ENCODE peak calls at places on chromosomes 7 and 10, in six cellular contexts. N is mucosa of descending colon; I is lung; V is GM12878; U is CD8-positive, alpha-beta T cell; P is hepatocyte. K is an unnamed sample.

GRCh38 chr7:115043605-115044004 is 121.7 kb downstream of the MDFIC start:
- DNase-seq in N (no peak), I (no peak), V (no peak), U (no peak), P (no peak), K (no peak)

GRCh38 chr7:102222445-102222844 is 64.2 kb upstream of the SH2B2 start:
- DNase-seq in N (no peak), I (no peak), V (no peak), U (no peak), P (no peak), K (no peak)

GRCh38 chr10:96995851-96996250 is 163.8 kb downstream of the LCOR start:
- DNase-seq in N (no peak), I (no peak), V (no peak), U (no peak), P (no peak), K (no peak)

GRCh38 chr10:92640110-92640509 is 47.2 kb downstream of the KIF11 start:
- DNase-seq in N (no peak), I (no peak), V (no peak), U (no peak), P (no peak), K (no peak)

GRCh38 chr7:27188666-27189559 is 3.9 kb upstream of the HOXA11 start:
- DNase-seq in N (peak; percentile 73), I (no peak), V (no peak), U (peak; percentile 52), P (no peak), K (no peak)

GRCh38 chr7:105648561-105649401 is 67.5 kb upstream of the EFCAB10 start:
- DNase-seq in N (no peak), I (no peak), V (no peak), U (no peak), P (peak; percentile 48), K (no peak)

GRCh38 chr10:14181197-14181936 is 149.4 kb downstream of the FRMD4A start:
- DNase-seq in N (no peak), I (no peak), V (no peak), U (no peak), P (no peak), K (no peak)

GRCh38 chr7:73633323-73633722 is 9.0 kb upstream of the MLXIPL start:
- DNase-seq in N (no peak), I (no peak), V (no peak), U (no peak), P (no peak), K (no peak)

GRCh38 chr7:109377076-109377884 is 807.6 kb downstream of the DNAJB9 start:
- DNase-seq in N (no peak), I (no peak), V (no peak), U (no peak), P (no peak), K (no peak)

GRCh38 chr10:128859738-128860386 is 607.2 kb upstream of the MGMT start:
- DNase-seq in N (no peak), I (peak; percentile 31), V (no peak), U (no peak), P (peak; percentile 44), K (no peak)

GRCh38 chr7:155486783-155487508 is 29.0 kb downstream of the EN2 start:
- DNase-seq in N (no peak), I (no peak), V (no peak), U (no peak), P (no peak), K (no peak)

GRCh38 chr10:43094091-43094484 is 17.2 kb downstream of the RET start:
- DNase-seq in N (no peak), I (no peak), V (no peak), U (no peak), P (no peak), K (no peak)

GRCh38 chr10:130207205-130207604 is 71.0 kb downstream of the GLRX3 start:
- DNase-seq in N (no peak), I (no peak), V (no peak), U (no peak), P (no peak), K (no peak)

GRCh38 chr10:112249722-112250121 is 33.5 kb upstream of the TECTB start:
- DNase-seq in N (no peak), I (no peak), V (no peak), U (no peak), P (no peak), K (no peak)

GRCh38 chr7:22791204-22792158 is 31.2 kb downstream of the TOMM7 start:
- DNase-seq in N (no peak), I (no peak), V (no peak), U (no peak), P (no peak), K (no peak)

GRCh38 chr7:112452102-112452888 is 2.0 kb downstream of the IFRD1 start:
- DNase-seq in N (peak; percentile 41), I (no peak), V (no peak), U (no peak), P (peak; percentile 62), K (no peak)

GRCh38 chr10:123269675-123270074 is 115.5 kb downstream of the BUB3 start:
- DNase-seq in N (no peak), I (no peak), V (no peak), U (no peak), P (no peak), K (no peak)

GRCh38 chr10:31464552-31464951 is 145.5 kb downstream of the ZEB1 start:
- DNase-seq in N (no peak), I (no peak), V (no peak), U (no peak), P (no peak), K (no peak)

GRCh38 chr7:36506820-36507219 is 117.2 kb downstream of the ANLN start:
- DNase-seq in N (no peak), I (no peak), V (no peak), U (no peak), P (no peak), K (peak; percentile 19)

GRCh38 chr10:101704306-101704705 is 9.3 kb upstream of the FBXW4 start:
- DNase-seq in N (no peak), I (no peak), V (no peak), U (no peak), P (no peak), K (no peak)

GRCh38 chr10:43867113-43867512 is 218.4 kb upstream of the ZNF32 start:
- DNase-seq in N (no peak), I (no peak), V (no peak), U (no peak), P (no peak), K (no peak)

GRCh38 chr7:47952224-47952623 is 4.0 kb upstream of the PKD1L1 start:
- DNase-seq in N (no peak), I (no peak), V (no peak), U (no peak), P (no peak), K (no peak)

GRCh38 chr7:30135551-30136271 is 925 bp downstream of the MTURN start:
- DNase-seq in N (peak; percentile 80), I (peak; percentile 64), V (no peak), U (peak; percentile 64), P (peak; percentile 78), K (no peak)

GRCh38 chr10:71505862-71506261 is 109.1 kb downstream of the CDH23 start:
- DNase-seq in N (no peak), I (no peak), V (no peak), U (no peak), P (no peak), K (no peak)

GRCh38 chr7:140060788-140061606 is 1.8 kb downstream of the PARP12 start:
- DNase-seq in N (no peak), I (peak; percentile 46), V (no peak), U (no peak), P (no peak), K (no peak)

GRCh38 chr10:84590794-84591193 is 262.4 kb downstream of the CCSER2 start:
- DNase-seq in N (no peak), I (no peak), V (no peak), U (no peak), P (no peak), K (no peak)

GRCh38 chr10:132198381-132199181 is 11.8 kb downstream of the DPYSL4 start:
- DNase-seq in N (peak; percentile 38), I (no peak), V (no peak), U (no peak), P (no peak), K (no peak)

GRCh38 chr10:123790132-123790885 is 101.3 kb downstream of the CPXM2 start:
- DNase-seq in N (no peak), I (no peak), V (no peak), U (no peak), P (peak; percentile 48), K (no peak)

GRCh38 chr10:99337261-99337905 is 8.2 kb downstream of the CNNM1 start:
- DNase-seq in N (no peak), I (no peak), V (no peak), U (no peak), P (no peak), K (no peak)

GRCh38 chr7:19519443-19519977 is 189.3 kb downstream of the POLR1F start:
- DNase-seq in N (no peak), I (no peak), V (no peak), U (no peak), P (no peak), K (no peak)

GRCh38 chr10:85612378-85612775 is 754.2 kb downstream of the GRID1 start:
- DNase-seq in N (no peak), I (no peak), V (peak; percentile 21), U (peak; percentile 26), P (no peak), K (no peak)

GRCh38 chr10:30728127-30728526 is 98.6 kb upstream of the LYZL2 start:
- DNase-seq in N (no peak), I (no peak), V (no peak), U (no peak), P (no peak), K (no peak)

GRCh38 chr10:60781678-60782077 is 3.4 kb downstream of the CDK1 start:
- DNase-seq in N (no peak), I (no peak), V (no peak), U (no peak), P (no peak), K (no peak)
- H3K36me3 ChIP-seq in N (no peaks in the 10 kb centered on the region), I (no peaks in the 10 kb centered on the region), V (peaks cover 9% of the 10 kb centered on the region), U (no peaks in the 10 kb centered on the region), P (no peaks in the 10 kb centered on the region), K (no peaks in the 10 kb centered on the region)

DNA sequence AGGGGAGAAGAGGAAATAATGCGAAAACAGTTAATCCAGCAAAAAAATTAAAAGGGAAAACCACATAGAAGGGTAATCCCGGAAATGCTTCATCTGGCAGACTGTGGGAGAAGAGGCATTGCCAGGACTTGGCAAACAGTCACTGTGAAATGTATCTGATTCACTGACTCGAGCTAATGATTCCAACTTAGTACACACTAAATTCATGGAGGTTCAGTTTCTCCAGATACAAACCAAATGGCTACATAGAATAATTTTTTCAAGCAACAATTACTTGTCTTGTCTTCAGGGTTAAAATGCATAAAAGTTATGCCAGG is 36.4 kb downstream of the GDI2 start:
- DNase-seq in N (no peak), I (no peak), V (no peak), U (no peak), P (no peak), K (peak; percentile 4)
- H3K4me3 ChIP-seq in N (no peak overlapping the region), I (no peak overlapping the region), V (no peak overlapping the region), U (no peak overlapping the region), P (no peak overlapping the region), K (no peak overlapping the region)

GRCh38 chr7:97499204-97499603 is 232.7 kb upstream of the TAC1 start:
- DNase-seq in N (no peak), I (no peak), V (no peak), U (peak; percentile 5), P (peak; percentile 55), K (peak; percentile 5)
- TF ChIP-seq CTCF in N (no peak), I (no peak), V (peak; percentile 61), U (no peak), P (peak; percentile 63), K (peak; percentile 60)

DNA sequence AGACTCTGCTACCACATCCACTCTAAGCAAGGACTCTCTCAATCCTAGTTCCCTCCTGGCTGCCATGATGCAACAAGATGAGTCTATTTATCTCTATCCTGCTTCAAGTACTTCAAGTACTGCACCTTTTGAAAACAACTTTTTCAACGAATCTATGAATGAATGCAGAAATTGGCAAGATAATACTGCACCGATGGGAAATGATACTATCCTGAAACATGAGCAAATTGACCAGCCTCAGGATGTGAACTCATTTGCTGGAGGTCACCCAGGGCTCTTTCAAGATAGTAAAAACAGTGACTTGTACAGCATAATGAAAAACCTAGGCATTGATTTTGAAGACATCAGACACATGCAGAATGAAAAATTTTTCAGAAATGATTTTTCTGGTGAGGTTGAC is 40.7 kb downstream of the AHR start:
- DNase-seq in N (no peak), I (no peak), V (no peak), U (no peak), P (no peak), K (no peak)
- H3K36me3 ChIP-seq in N (peaks cover 6% of the 10 kb centered on the region), I (peaks cover 15% of the 10 kb centered on the region), V (peaks cover 10% of the 10 kb centered on the region), U (peaks cover 7% of the 10 kb centered on the region), P (no peaks in the 10 kb centered on the region), K (no peaks in the 10 kb centered on the region)

K was measured in kidney epithelial cell.